ENCODE peak calls at places on chromosomes 13 and 19, in ten cellular contexts. J, P, H, D, T, W, I, V, C and S are unnamed samples.
A peak's percentile ranks its signal among the peaks of the same experiment; 100 is the strongest.

GRCh38 chr13:25213716-25214115 is 41.6 kb upstream of the AMER2 start:
- DNase-seq in C (no peak), J (no peak), H (no peak), T (no peak), P (no peak), D (no peak), V (no peak), W (peak; percentile 8), I (no peak), S (no peak)

GRCh38 chr13:65112123-65113075 is 2117.7 kb downstream of the PCDH9 start:
- DNase-seq in W (no peak), I (no peak), H (no peak), T (no peak), P (peak; percentile 18), J (no peak), V (no peak), C (no peak), D (no peak), S (no peak)

GRCh38 chr13:73803997-73804396 is 330.2 kb downstream of the KLF12 start:
- DNase-seq in V (no peak), J (no peak), D (no peak), P (no peak), C (no peak), H (no peak), I (no peak), T (no peak), W (no peak), S (no peak)

GRCh38 chr13:96772426-96772825 is 221.8 kb downstream of the OXGR1 start:
- DNase-seq in D (no peak), P (no peak), T (no peak), W (no peak), C (no peak), J (no peak), H (no peak), V (no peak), I (no peak), S (no peak)

GRCh38 chr19:32407004-32407992 is 1.7 kb downstream of the DPY19L3 start:
- DNase-seq in P (no peak), C (no peak), T (no peak), V (peak; percentile 80), J (peak; percentile 79), W (no peak), D (no peak), I (no peak), H (no peak), S (no peak)

GRCh38 chr13:99303863-99304521 is 3.2 kb downstream of the GPR183 start:
- DNase-seq in T (no peak), V (peak; percentile 65), C (peak; percentile 54), P (no peak), H (peak; percentile 28), W (no peak), J (no peak), I (no peak), D (peak; percentile 36), S (no peak)

GRCh38 chr13:107124129-107124718 is 556.3 kb upstream of the ARGLU1 start:
- DNase-seq in I (no peak), D (no peak), P (no peak), C (no peak), W (no peak), V (no peak), H (no peak), J (no peak), T (peak; percentile 60), S (no peak)

GRCh38 chr13:112931028-112931934 is 37.7 kb upstream of the MCF2L start:
- DNase-seq in V (no peak), H (no peak), D (no peak), I (peak; percentile 54), P (no peak), C (no peak), W (peak; percentile 63), T (peak; percentile 77), J (no peak), S (no peak)